ENCODE peak calls at places on chromosomes 13 and 19, in four cellular contexts. L is tibial artery, U is Peyer's patch, J is coronary artery. Z is an unnamed sample.

GRCh38 chr19:47446534-47447469 is 24.9 kb downstream of the SLC8A2 start:
- DNase-seq in L (no peak), U (no peak), J (no peak), Z (no peak)

GRCh38 chr13:23714672-23715071 is 144.5 kb downstream of the TNFRSF19 start:
- DNase-seq in L (no peak), U (no peak), J (no peak), Z (no peak)

GRCh38 chr13:100244431-100244830 is 155.5 kb downstream of the PCCA start:
- DNase-seq in L (no peak), U (no peak), J (no peak), Z (no peak)

GRCh38 chr19:6340493-6341201 is 7.2 kb upstream of the ACER1 start:
- DNase-seq in L (no peak), U (no peak), J (no peak), Z (peak)

GRCh38 chr13:71935166-71935840 is 68.3 kb upstream of the DACH1 start:
- DNase-seq in L (no peak), U (no peak), J (no peak), Z (no peak)

GRCh38 chr13:111415216-111415615 is 94.8 kb downstream of the TEX29 start:
- DNase-seq in L (no peak), U (no peak), J (no peak), Z (no peak)

GRCh38 chr19:35031072-35031881 is 1.0 kb downstream of the SCN1B start:
- DNase-seq in L (no peak), U (no peak), J (no peak), Z (no peak)

GRCh38 chr13:86318424-86318823 is 519.2 kb upstream of the SLITRK6 start:
- DNase-seq in L (no peak), U (no peak), J (no peak), Z (no peak)

GRCh38 chr19:48630289-48631036 is 6.7 kb downstream of the DBP start:
- DNase-seq in L (peak), U (no peak), J (no peak), Z (no peak)

GRCh38 chr13:29722415-29722814 is 126.9 kb upstream of the SLC7A1 start:
- DNase-seq in L (no peak), U (no peak), J (no peak), Z (no peak)

GRCh38 chr19:13150919-13151604 is 851 bp downstream of the IER2 start:
- DNase-seq in L (peak), U (peak), J (peak), Z (no peak)

GRCh38 chr19:31350033-31350692 is 927 bp upstream of the TSHZ3 start:
- DNase-seq in L (peak), U (no peak), J (peak), Z (no peak)

GRCh38 chr13:110758195-110758594 is 44.7 kb downstream of the ING1 start:
- DNase-seq in L (no peak), U (no peak), J (no peak), Z (no peak)

GRCh38 chr13:27183561-27184147 is 12.0 kb upstream of the USP12 start:
- DNase-seq in L (no peak), U (no peak), J (no peak), Z (no peak)

GRCh38 chr19:10998045-10998533 is 37.3 kb downstream of the SMARCA4 start:
- DNase-seq in L (no peak), U (no peak), J (no peak), Z (no peak)

GRCh38 chr13:73059460-73060250 is 850 bp downstream of the KLF5 start:
- DNase-seq in L (peak), U (no peak), J (no peak), Z (peak)

GRCh38 chr13:112486386-112487126 is 101.4 kb downstream of the TUBGCP3 start:
- DNase-seq in L (no peak), U (no peak), J (no peak), Z (no peak)

GRCh38 chr13:36880961-36881360 is 39.1 kb downstream of the SMAD9 start:
- DNase-seq in L (no peak), U (no peak), J (no peak), Z (no peak)

GRCh38 chr19:6020972-6021805 is 43.2 kb upstream of the RANBP3 start:
- DNase-seq in L (no peak), U (no peak), J (no peak), Z (no peak)

GRCh38 chr19:38650180-38650775 is 2.8 kb downstream of the ACTN4 start:
- DNase-seq in L (no peak), U (no peak), J (no peak), Z (peak)

GRCh38 chr13:77544365-77544764 is 8.9 kb downstream of the SCEL start:
- DNase-seq in L (peak), U (no peak), J (no peak), Z (no peak)

GRCh38 chr19:18308948-18309325 is 13.9 kb downstream of the LSM4 start:
- DNase-seq in L (no peak), U (no peak), J (no peak), Z (no peak)

GRCh38 chr13:23986619-23987018 is 89.3 kb upstream of the C1QTNF9B start:
- DNase-seq in L (no peak), U (no peak), J (no peak), Z (no peak)

GRCh38 chr19:12723643-12724426 is at the start of gene TNPO2:
- DNase-seq in L (no peak), U (peak), J (no peak), Z (peak)

GRCh38 chr13:49932868-49933267 is 3.3 kb downstream of the SPRYD7 start:
- DNase-seq in L (no peak), U (no peak), J (no peak), Z (no peak)

GRCh38 chr13:49933511-49933910 is 2.6 kb downstream of the SPRYD7 start:
- DNase-seq in L (no peak), U (no peak), J (no peak), Z (no peak)

GRCh38 chr13:49936085-49936942 is at the start of gene SPRYD7:
- DNase-seq in L (peak), U (peak), J (peak), Z (peak)

GRCh38 chr13:49936943-49937273 is 768 bp upstream of the SPRYD7 start:
- DNase-seq in L (no peak), U (peak), J (no peak), Z (no peak)

GRCh38 chr13:49935171-49936084 is 712 bp downstream of the SPRYD7 start:
- DNase-seq in L (peak), U (peak), J (no peak), Z (peak)
- H3K4me3 ChIP-seq in L (peak), U (peak), J (peak), Z (peak)

DNA sequence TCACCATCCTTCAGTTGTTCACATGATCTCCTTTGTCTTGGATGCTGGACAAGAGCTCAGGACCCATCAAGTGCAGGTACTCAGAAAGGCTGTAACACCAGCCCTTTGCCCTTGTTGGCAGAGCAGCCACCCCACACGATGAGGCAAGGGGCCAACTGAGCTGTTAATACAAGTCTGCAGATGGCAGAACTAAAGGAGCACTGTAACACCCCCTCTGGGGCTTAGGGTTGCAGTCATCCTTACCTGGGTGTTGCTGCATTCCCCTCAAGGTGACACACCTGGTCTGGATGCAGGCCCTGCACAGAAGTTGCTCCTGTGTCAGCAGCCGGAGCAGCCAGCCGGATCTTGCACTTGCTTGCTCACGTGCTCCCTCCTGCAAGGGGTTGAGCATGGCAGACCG is 52.0 kb downstream of the STARD13 start:
- DNase-seq in L (no peak), U (no peak), J (no peak), Z (no peak)
- TF ChIP-seq CTCF in L (no peak), U (no peak), J (no peak), Z (no peak)

DNA sequence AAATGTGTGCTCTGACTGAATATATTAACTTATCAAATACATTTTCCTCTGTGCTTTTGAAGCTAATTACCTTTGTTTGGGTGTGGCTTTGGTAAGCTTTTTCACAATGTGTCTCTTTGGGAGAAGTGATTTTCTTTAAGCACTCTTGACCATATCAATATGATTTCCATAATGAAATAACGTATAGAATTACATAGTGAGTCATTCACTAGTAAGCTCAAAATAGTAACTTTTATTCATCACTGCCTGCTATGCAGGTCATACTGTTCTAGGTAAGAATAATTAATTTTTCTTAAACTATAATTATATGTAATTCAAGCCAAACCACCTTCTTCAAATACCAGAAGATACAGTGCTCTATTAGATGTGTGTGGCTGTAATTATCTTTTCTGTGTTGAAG is 480.7 kb downstream of the MYO16 start:
- DNase-seq in L (no peak), U (no peak), J (no peak), Z (no peak)
- H3K4me3 ChIP-seq in L (no peak), U (no peak), J (no peak), Z (no peak)

DNA sequence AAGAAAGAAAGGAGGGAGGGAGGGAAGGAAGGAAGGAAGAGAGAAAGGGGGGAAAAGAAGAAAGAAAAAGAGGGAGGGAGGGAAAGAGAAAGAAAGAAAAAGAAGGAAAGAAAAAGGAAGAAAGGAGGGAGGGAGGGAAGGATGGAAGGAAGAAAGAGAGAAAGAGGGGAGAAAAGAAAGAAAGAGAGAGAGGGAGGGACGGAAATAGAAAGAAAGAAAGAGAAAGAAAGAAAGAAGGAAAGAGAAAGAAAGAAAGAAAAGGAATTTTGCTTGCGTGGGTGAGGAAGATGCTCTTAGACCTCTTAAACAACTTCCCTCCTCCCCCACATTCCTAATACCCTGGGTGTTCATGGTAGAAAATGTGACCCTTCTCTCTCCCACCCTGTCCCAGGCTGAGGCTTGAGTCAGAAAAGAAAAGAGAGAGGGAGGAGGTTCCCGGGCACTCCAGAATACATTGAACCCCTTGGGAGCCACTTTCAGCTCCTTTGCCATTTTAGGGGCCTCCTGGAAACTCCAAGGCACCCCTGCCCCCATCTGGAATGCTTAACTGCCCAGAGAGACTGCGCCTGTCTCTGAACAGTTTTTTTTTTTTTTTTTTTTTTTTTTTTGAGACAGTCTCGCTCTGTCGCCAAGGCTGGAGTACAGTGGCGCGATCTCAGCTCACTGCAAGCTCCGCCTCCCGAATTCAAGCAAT is 9.2 kb upstream of the KANK3 start:
- DNase-seq in L (no peak), U (no peak), J (no peak), Z (no peak)
- TF ChIP-seq CTCF in L (no peak), U (no peak), J (no peak), Z (no peak)

GRCh38 chr13:33285420-33286124 is at the start of gene STARD13:
- DNase-seq in L (peak), U (peak), J (peak), Z (peak)

GRCh38 chr13:33284016-33284415 is 1.5 kb downstream of the STARD13 start:
- DNase-seq in L (no peak), U (no peak), J (no peak), Z (no peak)

GRCh38 chr13:33283195-33283910 is 2.2 kb downstream of the STARD13 start:
- DNase-seq in L (no peak), U (no peak), J (no peak), Z (no peak)

GRCh38 chr13:33286143-33286542 is 588 bp upstream of the STARD13 start:
- DNase-seq in L (no peak), U (no peak), J (no peak), Z (no peak)

GRCh38 chr13:33284916-33285315 is 639 bp downstream of the STARD13 start:
- DNase-seq in L (no peak), U (no peak), J (no peak), Z (no peak)
- H3K4me3 ChIP-seq in L (peak), U (no peak), J (peak), Z (peak)

GRCh38 chr19:37309834-37310575 is 60.9 kb upstream of the ZNF527 start:
- DNase-seq in L (no peak), U (no peak), J (no peak), Z (peak)
- TF ChIP-seq CTCF in L (no peak), U (no peak), J (no peak), Z (peak)

GRCh38 chr19:44755219-44755618 is 6.7 kb downstream of the BCL3 start:
- DNase-seq in L (no peak), U (no peak), J (no peak), Z (no peak)

GRCh38 chr19:44756089-44756562 is 7.6 kb downstream of the BCL3 start:
- DNase-seq in L (no peak), U (no peak), J (no peak), Z (no peak)

GRCh38 chr19:44753619-44753931 is 5.1 kb downstream of the BCL3 start:
- DNase-seq in L (no peak), U (no peak), J (no peak), Z (no peak)

GRCh38 chr19:44753932-44754742 is 5.6 kb downstream of the BCL3 start:
- DNase-seq in L (peak), U (peak), J (peak), Z (peak)

GRCh38 chr19:44754743-44755066 is 6.2 kb downstream of the BCL3 start:
- DNase-seq in L (no peak), U (no peak), J (no peak), Z (no peak)
- H3K4me3 ChIP-seq in L (peak), U (peak), J (peak), Z (peak)

GRCh38 chr13:31925079-31925478 is 106.5 kb upstream of the FRY start:
- DNase-seq in L (no peak), U (no peak), J (no peak), Z (no peak)

GRCh38 chr13:31930490-31930889 is 101.1 kb upstream of the FRY start:
- DNase-seq in L (no peak), U (no peak), J (no peak), Z (no peak)

GRCh38 chr13:31930901-31931522 is 100.6 kb upstream of the FRY start:
- DNase-seq in L (no peak), U (no peak), J (no peak), Z (peak)

GRCh38 chr13:31929031-31929770 is 102.4 kb upstream of the FRY start:
- DNase-seq in L (no peak), U (no peak), J (no peak), Z (no peak)

DNA sequence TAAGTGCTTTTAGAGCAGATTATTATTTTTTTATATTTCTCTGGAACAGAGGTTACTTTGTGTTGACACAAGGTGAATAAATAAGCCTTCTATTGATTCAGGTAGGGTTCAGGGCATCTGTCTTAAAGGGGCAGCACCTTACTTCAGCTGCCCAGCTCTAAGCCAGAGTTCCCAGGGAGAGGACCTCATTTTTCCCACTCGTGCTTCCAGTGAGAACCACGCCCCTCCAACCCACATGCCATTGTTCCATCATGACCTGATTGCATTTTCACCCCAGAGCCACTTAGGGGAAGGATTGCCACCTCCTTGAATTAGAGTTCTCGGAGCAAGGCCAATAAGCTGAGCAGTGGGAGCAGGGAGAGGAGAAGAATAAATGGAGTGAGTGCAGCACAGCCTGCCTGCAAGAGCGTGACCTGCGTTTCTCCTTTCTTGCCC is 104.3 kb upstream of the FRY start:
- DNase-seq in L (no peak), U (no peak), J (no peak), Z (no peak)
- TF ChIP-seq CTCF in L (no peak), U (no peak), J (no peak), Z (no peak)

GRCh38 chr13:48979892-48980291 is 4.2 kb downstream of the FNDC3A start:
- DNase-seq in L (no peak), U (no peak), J (no peak), Z (peak)
- H3K4me3 ChIP-seq in L (no peak), U (no peak), J (no peak), Z (peak)

DNA sequence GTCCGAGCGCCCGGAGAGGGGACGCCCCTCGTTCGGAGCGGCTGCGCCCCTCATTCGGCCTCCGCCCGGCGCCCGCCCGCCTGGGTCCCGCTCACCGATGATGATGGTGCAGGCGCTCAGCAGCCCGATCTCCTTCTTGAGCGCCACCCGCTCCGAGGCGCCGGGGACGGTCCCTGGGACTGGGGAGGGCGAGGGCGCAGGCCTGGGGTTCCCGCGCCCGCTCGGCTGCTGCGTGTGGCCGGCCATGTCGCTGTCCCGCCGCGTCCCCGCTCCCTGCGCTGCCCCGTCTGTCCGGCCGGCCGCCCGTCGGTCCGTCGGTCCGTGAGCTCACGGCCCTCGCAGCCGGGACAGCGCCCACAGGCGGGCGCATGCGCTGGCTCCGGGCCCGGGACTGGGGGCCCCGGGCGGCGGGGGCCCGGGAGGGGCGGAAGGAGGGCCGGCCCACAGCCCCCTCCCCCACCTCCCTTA is at the start of gene SLC7A10:
- DNase-seq in L (no peak), U (no peak), J (no peak), Z (no peak)
- TF ChIP-seq CTCF in L (no peak), U (no peak), J (no peak), Z (no peak)

Z was measured in GM12865.